ENCODE peak calls at places on chromosomes 7 and 10, in four cellular contexts. One of them, this sample, is unnamed.

GRCh38 chr10:131949041-131949862 is 32.5 kb downstream of the BNIP3 start:
- DNase-seq in K562: no peak
- DNase-seq in HCT116: no peak
- DNase-seq in HepG2: no peak
- DNase-seq in this sample: no peak

GRCh38 chr7:8143151-8143874 is 118.7 kb downstream of the ICA1 start:
- DNase-seq in K562: no peak
- DNase-seq in HCT116: no peak
- DNase-seq in HepG2: no peak
- DNase-seq in this sample: no peak

GRCh38 chr7:80018941-80019808 is 115.5 kb upstream of the GNAI1 start:
- DNase-seq in K562: peak
- DNase-seq in HCT116: peak
- DNase-seq in HepG2: peak
- DNase-seq in this sample: peak

GRCh38 chr7:22361795-22362194 is 4.8 kb upstream of the RAPGEF5 start:
- DNase-seq in K562: no peak
- DNase-seq in HCT116: no peak
- DNase-seq in HepG2: no peak
- DNase-seq in this sample: no peak

GRCh38 chr7:44216019-44216418 is 15.2 kb downstream of the YKT6 start:
- DNase-seq in K562: no peak
- DNase-seq in HCT116: no peak
- DNase-seq in HepG2: no peak
- DNase-seq in this sample: no peak

GRCh38 chr7:122885583-122886356 is 490 bp downstream of the CADPS2 start:
- DNase-seq in K562: peak
- DNase-seq in HCT116: no peak
- DNase-seq in HepG2: peak
- DNase-seq in this sample: no peak

GRCh38 chr10:109939253-109939961 is 16.1 kb upstream of the XPNPEP1 start:
- DNase-seq in K562: no peak
- DNase-seq in HCT116: no peak
- DNase-seq in HepG2: no peak
- DNase-seq in this sample: no peak

GRCh38 chr10:94088926-94089381 is 95.2 kb downstream of the PLCE1 start:
- DNase-seq in K562: no peak
- DNase-seq in HCT116: no peak
- DNase-seq in HepG2: no peak
- DNase-seq in this sample: no peak

DNA sequence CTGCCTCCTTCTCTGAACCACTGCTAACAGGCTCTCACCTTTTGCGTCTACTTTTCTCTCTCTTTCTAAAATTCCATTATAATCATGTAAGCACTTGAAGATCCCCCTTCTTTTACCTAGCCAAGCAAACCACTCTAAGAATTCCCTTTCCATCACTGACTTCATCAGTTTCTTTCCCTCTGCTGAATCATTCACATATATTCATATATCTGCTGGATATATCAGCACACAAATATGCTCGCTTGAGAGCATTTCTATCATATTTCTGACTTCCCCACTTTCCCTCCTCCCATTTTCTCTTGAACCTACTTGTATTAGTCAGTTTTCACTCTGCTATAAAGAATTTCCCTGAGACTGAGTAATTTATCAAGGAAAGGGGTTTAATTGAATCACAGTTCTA is 84.2 kb upstream of the LRRN3 start:
- DNase-seq in K562: no peak
- DNase-seq in HCT116: no peak
- DNase-seq in HepG2: no peak
- DNase-seq in this sample: no peak
- TF ChIP-seq FOSL1 in K562: no peak
- TF ChIP-seq FOSL1 in HCT116: no peak
- TF ChIP-seq FOSL1 in HepG2: no peak
- TF ChIP-seq FOSL1 in this sample: no peak

DNA sequence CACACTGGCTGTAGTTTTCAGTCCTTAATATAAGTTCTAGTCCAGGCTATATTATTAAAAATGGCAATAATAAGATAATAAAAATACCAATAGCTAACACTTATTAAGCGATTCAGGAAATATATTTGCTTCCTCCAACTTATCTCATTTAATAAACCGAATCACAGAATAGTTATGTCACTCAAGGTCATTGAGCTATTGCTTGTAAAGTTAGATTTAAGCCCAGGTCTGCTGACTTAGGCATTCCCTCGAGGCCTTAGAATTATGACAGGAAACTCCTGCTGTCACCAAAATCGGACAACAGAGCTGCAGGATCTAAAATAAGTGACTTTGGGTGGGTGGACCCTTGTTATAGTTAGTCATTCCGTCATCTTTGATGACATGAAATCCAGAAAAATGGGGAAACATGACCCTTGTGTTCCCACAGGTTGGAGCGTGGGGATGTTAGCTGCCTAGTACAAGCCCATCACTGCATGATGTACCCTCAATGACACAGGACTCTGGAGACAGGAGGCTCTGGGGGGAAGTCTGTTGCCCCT is 181.3 kb upstream of the PHYHIPL start:
- DNase-seq in K562: no peak
- DNase-seq in HCT116: no peak
- DNase-seq in HepG2: no peak
- DNase-seq in this sample: no peak
- TF ChIP-seq FOSL1 in K562: no peak
- TF ChIP-seq FOSL1 in HCT116: no peak
- TF ChIP-seq FOSL1 in HepG2: no peak
- TF ChIP-seq FOSL1 in this sample: no peak

GRCh38 chr7:42263971-42264370 is 27.0 kb upstream of the GLI3 start:
- DNase-seq in K562: no peak
- DNase-seq in HCT116: no peak
- DNase-seq in HepG2: no peak
- DNase-seq in this sample: no peak
- TF ChIP-seq FOSL1 in K562: no peak
- TF ChIP-seq FOSL1 in HCT116: no peak
- TF ChIP-seq FOSL1 in HepG2: no peak
- TF ChIP-seq FOSL1 in this sample: no peak

GRCh38 chr7:30625283-30625682 is 30.6 kb downstream of the GARS1 start:
- DNase-seq in K562: no peak
- DNase-seq in HCT116: no peak
- DNase-seq in HepG2: no peak
- DNase-seq in this sample: no peak

GRCh38 chr7:30630986-30631385 is 36.3 kb downstream of the GARS1 start:
- DNase-seq in K562: no peak
- DNase-seq in HCT116: no peak
- DNase-seq in HepG2: no peak
- DNase-seq in this sample: no peak

GRCh38 chr7:30626984-30627383 is 32.3 kb downstream of the GARS1 start:
- DNase-seq in K562: no peak
- DNase-seq in HCT116: no peak
- DNase-seq in HepG2: no peak
- DNase-seq in this sample: no peak
- TF ChIP-seq FOSL1 in K562: no peak
- TF ChIP-seq FOSL1 in HCT116: no peak
- TF ChIP-seq FOSL1 in HepG2: no peak
- TF ChIP-seq FOSL1 in this sample: no peak

GRCh38 chr10:43417950-43418768 is 9.2 kb upstream of the HNRNPF start:
- DNase-seq in K562: peak
- DNase-seq in HCT116: no peak
- DNase-seq in HepG2: peak
- DNase-seq in this sample: no peak
- TF ChIP-seq FOSL1 in K562: peak
- TF ChIP-seq FOSL1 in HCT116: no peak
- TF ChIP-seq FOSL1 in HepG2: no peak
- TF ChIP-seq FOSL1 in this sample: no peak

DNA sequence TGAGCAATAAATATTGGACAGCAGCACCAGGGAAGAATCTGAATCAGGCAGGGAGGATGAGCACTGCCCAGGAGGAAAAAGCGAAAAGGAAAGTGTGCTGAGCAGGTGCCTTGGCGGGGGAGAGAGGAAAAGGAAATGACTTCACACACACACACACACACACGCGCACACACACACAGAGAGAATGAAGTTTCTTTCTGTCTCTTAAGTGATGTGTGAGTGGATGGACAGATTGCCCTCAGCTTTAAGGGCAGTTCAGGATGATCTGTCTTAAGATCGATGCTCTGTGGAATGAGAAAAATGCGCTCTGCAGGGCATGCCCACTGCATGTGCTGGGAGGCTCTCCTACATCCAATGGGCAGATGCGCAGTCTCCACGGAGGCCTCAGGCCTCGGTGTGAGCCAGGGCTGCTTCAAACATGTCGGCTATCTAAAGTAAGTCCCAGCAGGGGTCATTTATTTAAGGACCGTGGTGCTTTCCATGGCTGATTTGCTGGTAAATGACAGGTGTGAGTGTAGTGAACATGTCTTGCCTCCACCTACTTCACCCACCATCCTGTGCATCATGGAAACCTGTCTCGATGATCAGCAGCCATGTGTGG is 2.5 kb upstream of the ACBD5 start:
- DNase-seq in K562: no peak
- DNase-seq in HCT116: peak
- DNase-seq in HepG2: peak
- DNase-seq in this sample: no peak
- TF ChIP-seq FOSL1 in K562: no peak
- TF ChIP-seq FOSL1 in HCT116: no peak
- TF ChIP-seq FOSL1 in HepG2: no peak
- TF ChIP-seq FOSL1 in this sample: no peak

GRCh38 chr7:50369408-50370026 is 65.0 kb downstream of the IKZF1 start:
- DNase-seq in K562: peak
- DNase-seq in HCT116: peak
- DNase-seq in HepG2: peak
- DNase-seq in this sample: no peak
- TF ChIP-seq FOSL1 in K562: no peak
- TF ChIP-seq FOSL1 in HCT116: no peak
- TF ChIP-seq FOSL1 in HepG2: no peak
- TF ChIP-seq FOSL1 in this sample: no peak

This sample was measured in H1.